ENCODE peak calls at places on chromosomes 13 and 19, in six cellular contexts. One of them, this sample, is unnamed.

GRCh38 chr19:4877753-4878490 is 10.5 kb upstream of the PLIN3 start:
- DNase-seq in H9: peak
- DNase-seq in H1: no peak
- DNase-seq in IMR-90: no peak
- DNase-seq in mesenchymal stem cell: no peak
- DNase-seq in neuronal stem cell: no peak
- DNase-seq in this sample: no peak

GRCh38 chr13:66154354-66154753 is 1075.8 kb downstream of the PCDH9 start:
- DNase-seq in H9: no peak
- DNase-seq in H1: no peak
- DNase-seq in IMR-90: no peak
- DNase-seq in mesenchymal stem cell: no peak
- DNase-seq in neuronal stem cell: no peak
- DNase-seq in this sample: no peak

GRCh38 chr13:73603646-73604045 is 530.6 kb downstream of the KLF12 start:
- DNase-seq in H9: no peak
- DNase-seq in H1: no peak
- DNase-seq in IMR-90: no peak
- DNase-seq in mesenchymal stem cell: no peak
- DNase-seq in neuronal stem cell: no peak
- DNase-seq in this sample: no peak

GRCh38 chr19:4456566-4456842 is 1.1 kb downstream of the UBXN6 start:
- DNase-seq in H9: peak
- DNase-seq in H1: no peak
- DNase-seq in IMR-90: peak
- DNase-seq in mesenchymal stem cell: peak
- DNase-seq in neuronal stem cell: no peak
- DNase-seq in this sample: peak

GRCh38 chr13:43335669-43336068 is 312.3 kb downstream of the DNAJC15 start:
- DNase-seq in H9: no peak
- DNase-seq in H1: no peak
- DNase-seq in IMR-90: no peak
- DNase-seq in mesenchymal stem cell: no peak
- DNase-seq in neuronal stem cell: no peak
- DNase-seq in this sample: no peak

GRCh38 chr19:897442-898039 is 4.3 kb downstream of the RNU6-9 start:
- DNase-seq in H9: peak
- DNase-seq in H1: no peak
- DNase-seq in IMR-90: no peak
- DNase-seq in mesenchymal stem cell: no peak
- DNase-seq in neuronal stem cell: no peak
- DNase-seq in this sample: no peak

GRCh38 chr13:111114362-111115050 is 604 bp upstream of the ARHGEF7 start:
- DNase-seq in H9: peak
- DNase-seq in H1: no peak
- DNase-seq in IMR-90: peak
- DNase-seq in mesenchymal stem cell: peak
- DNase-seq in neuronal stem cell: peak
- DNase-seq in this sample: peak

GRCh38 chr13:87671824-87672603 is 843 bp downstream of the SLITRK5 start:
- DNase-seq in H9: peak
- DNase-seq in H1: no peak
- DNase-seq in IMR-90: no peak
- DNase-seq in mesenchymal stem cell: peak
- DNase-seq in neuronal stem cell: peak
- DNase-seq in this sample: peak

GRCh38 chr13:113630296-113630695 is 27.7 kb downstream of the ATP4B start:
- DNase-seq in H9: no peak
- DNase-seq in H1: no peak
- DNase-seq in IMR-90: no peak
- DNase-seq in mesenchymal stem cell: no peak
- DNase-seq in neuronal stem cell: no peak
- DNase-seq in this sample: no peak

GRCh38 chr13:103883152-103883551 is 816.9 kb upstream of the SLC10A2 start:
- DNase-seq in H9: peak
- DNase-seq in H1: peak
- DNase-seq in IMR-90: peak
- DNase-seq in mesenchymal stem cell: peak
- DNase-seq in neuronal stem cell: peak
- DNase-seq in this sample: peak

GRCh38 chr13:33480561-33480960 is 195.0 kb upstream of the STARD13 start:
- DNase-seq in H9: no peak
- DNase-seq in H1: no peak
- DNase-seq in IMR-90: peak
- DNase-seq in mesenchymal stem cell: no peak
- DNase-seq in neuronal stem cell: no peak
- DNase-seq in this sample: no peak
- H2BK15ac ChIP-seq in H9: no peak
- H2BK15ac ChIP-seq in H1: no peak
- H2BK15ac ChIP-seq in IMR-90: no peak
- H2BK15ac ChIP-seq in mesenchymal stem cell: no peak
- H2BK15ac ChIP-seq in neuronal stem cell: no peak
- H2BK15ac ChIP-seq in this sample: no peak

GRCh38 chr19:17244618-17245534 is 843 bp downstream of the NR2F6 start:
- DNase-seq in H9: no peak
- DNase-seq in H1: no peak
- DNase-seq in IMR-90: no peak
- DNase-seq in mesenchymal stem cell: no peak
- DNase-seq in neuronal stem cell: no peak
- DNase-seq in this sample: no peak
- H2BK5ac ChIP-seq in H9: no peak
- H2BK5ac ChIP-seq in H1: peak
- H2BK5ac ChIP-seq in IMR-90: peak
- H2BK5ac ChIP-seq in mesenchymal stem cell: peak
- H2BK5ac ChIP-seq in neuronal stem cell: peak
- H2BK5ac ChIP-seq in this sample: no peak

GRCh38 chr19:39206122-39206521 is 2.1 kb upstream of the SYCN start:
- DNase-seq in H9: no peak
- DNase-seq in H1: no peak
- DNase-seq in IMR-90: no peak
- DNase-seq in mesenchymal stem cell: no peak
- DNase-seq in neuronal stem cell: no peak
- DNase-seq in this sample: no peak

GRCh38 chr19:39200818-39201145 is 3.3 kb downstream of the SYCN start:
- DNase-seq in H9: no peak
- DNase-seq in H1: no peak
- DNase-seq in IMR-90: no peak
- DNase-seq in mesenchymal stem cell: no peak
- DNase-seq in neuronal stem cell: no peak
- DNase-seq in this sample: no peak

GRCh38 chr19:39202998-39203355 is 1.1 kb downstream of the SYCN start:
- DNase-seq in H9: no peak
- DNase-seq in H1: no peak
- DNase-seq in IMR-90: no peak
- DNase-seq in mesenchymal stem cell: no peak
- DNase-seq in neuronal stem cell: no peak
- DNase-seq in this sample: no peak

GRCh38 chr19:39205449-39205764 is 1.3 kb upstream of the SYCN start:
- DNase-seq in H9: no peak
- DNase-seq in H1: no peak
- DNase-seq in IMR-90: no peak
- DNase-seq in mesenchymal stem cell: no peak
- DNase-seq in neuronal stem cell: no peak
- DNase-seq in this sample: no peak

GRCh38 chr19:39203372-39204341 is at the start of gene SYCN:
- DNase-seq in H9: peak
- DNase-seq in H1: no peak
- DNase-seq in IMR-90: no peak
- DNase-seq in mesenchymal stem cell: no peak
- DNase-seq in neuronal stem cell: no peak
- DNase-seq in this sample: no peak
- H2BK15ac ChIP-seq in H9: no peak
- H2BK15ac ChIP-seq in H1: no peak
- H2BK15ac ChIP-seq in IMR-90: no peak
- H2BK15ac ChIP-seq in mesenchymal stem cell: no peak
- H2BK15ac ChIP-seq in neuronal stem cell: peak
- H2BK15ac ChIP-seq in this sample: no peak

DNA sequence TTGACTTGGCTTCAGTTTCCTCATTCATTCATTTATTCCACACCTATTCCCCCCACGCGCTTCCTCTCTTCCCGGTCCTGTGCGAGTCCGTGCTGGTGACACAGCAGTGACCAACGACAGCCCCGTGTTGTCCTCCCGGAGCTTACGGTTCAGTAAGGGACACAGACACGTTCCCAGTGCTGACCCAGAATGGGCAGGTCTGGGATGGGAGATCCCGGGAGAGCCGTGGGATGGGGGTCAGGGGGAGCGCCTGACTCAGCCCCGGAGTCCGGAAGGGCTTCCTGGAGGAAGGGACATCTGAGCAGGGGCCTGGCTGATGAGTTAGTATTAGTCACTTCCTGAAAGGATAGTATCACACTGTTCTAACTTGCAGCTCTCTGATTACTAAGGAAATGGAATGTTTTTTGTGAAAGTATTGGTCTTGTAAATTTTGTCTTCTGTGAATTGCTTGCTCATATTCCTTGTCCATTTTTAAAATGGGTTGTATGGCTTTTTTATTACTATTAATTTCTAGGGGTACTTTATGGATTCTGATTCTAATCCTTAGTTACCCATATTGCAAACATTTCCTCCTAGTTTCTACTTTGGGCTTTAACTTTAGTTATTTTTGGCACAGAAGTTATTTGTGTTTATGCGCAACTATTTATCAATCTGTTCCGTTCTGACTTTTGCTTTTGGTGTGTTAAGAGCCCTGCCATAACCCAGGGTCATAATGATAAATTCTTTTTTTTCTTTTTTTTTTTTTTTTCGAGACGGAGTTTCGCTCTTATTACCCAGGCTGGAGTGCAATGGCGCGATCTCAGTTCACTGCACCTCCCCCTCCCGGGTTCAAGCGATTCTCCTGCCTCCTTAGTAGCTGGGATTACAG is 708 bp upstream of the ERCC1 start:
- DNase-seq in H9: peak
- DNase-seq in H1: no peak
- DNase-seq in IMR-90: peak
- DNase-seq in mesenchymal stem cell: peak
- DNase-seq in neuronal stem cell: no peak
- DNase-seq in this sample: peak
- H2BK5ac ChIP-seq in H9: no peak
- H2BK5ac ChIP-seq in H1: peak
- H2BK5ac ChIP-seq in IMR-90: peak
- H2BK5ac ChIP-seq in mesenchymal stem cell: peak
- H2BK5ac ChIP-seq in neuronal stem cell: no peak
- H2BK5ac ChIP-seq in this sample: peak

GRCh38 chr19:46823049-46823448 is 27.6 kb downstream of the AP2S1 start:
- DNase-seq in H9: no peak
- DNase-seq in H1: no peak
- DNase-seq in IMR-90: no peak
- DNase-seq in mesenchymal stem cell: no peak
- DNase-seq in neuronal stem cell: no peak
- DNase-seq in this sample: peak
- H2BK15ac ChIP-seq in H9: no peak
- H2BK15ac ChIP-seq in H1: no peak
- H2BK15ac ChIP-seq in IMR-90: no peak
- H2BK15ac ChIP-seq in mesenchymal stem cell: peak
- H2BK15ac ChIP-seq in neuronal stem cell: no peak
- H2BK15ac ChIP-seq in this sample: no peak

DNA sequence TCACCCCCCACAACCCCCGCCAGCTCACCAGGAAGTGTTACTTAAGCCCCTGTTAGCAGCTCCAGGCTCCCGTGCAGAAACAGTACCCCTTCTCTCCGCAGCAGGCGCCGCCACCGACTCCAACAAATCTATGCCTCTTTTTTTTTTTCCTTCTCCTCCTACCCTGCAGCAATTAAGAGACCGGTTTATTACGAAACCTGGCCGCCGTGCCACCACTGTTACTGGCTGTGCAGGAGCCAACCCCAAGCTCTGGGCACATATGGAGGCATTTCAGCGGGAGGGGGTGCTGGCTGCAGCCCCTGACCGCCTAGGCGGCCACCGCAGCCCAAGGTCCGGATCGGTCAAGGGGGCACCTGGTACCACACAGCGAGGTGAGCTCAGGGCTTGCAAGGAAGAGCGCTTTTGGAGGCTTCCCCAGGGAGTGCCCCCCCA is 2.4 kb downstream of the GADD45B start:
- DNase-seq in H9: no peak
- DNase-seq in H1: no peak
- DNase-seq in IMR-90: peak
- DNase-seq in mesenchymal stem cell: peak
- DNase-seq in neuronal stem cell: no peak
- DNase-seq in this sample: peak
- H2BK5ac ChIP-seq in H9: no peak
- H2BK5ac ChIP-seq in H1: no peak
- H2BK5ac ChIP-seq in IMR-90: peak
- H2BK5ac ChIP-seq in mesenchymal stem cell: peak
- H2BK5ac ChIP-seq in neuronal stem cell: no peak
- H2BK5ac ChIP-seq in this sample: peak

GRCh38 chr13:50255639-50256038 is 240.4 kb downstream of the KCNRG start:
- DNase-seq in H9: no peak
- DNase-seq in H1: no peak
- DNase-seq in IMR-90: no peak
- DNase-seq in mesenchymal stem cell: peak
- DNase-seq in neuronal stem cell: no peak
- DNase-seq in this sample: no peak
- H2BK15ac ChIP-seq in H9: no peak
- H2BK15ac ChIP-seq in H1: no peak
- H2BK15ac ChIP-seq in IMR-90: no peak
- H2BK15ac ChIP-seq in mesenchymal stem cell: no peak
- H2BK15ac ChIP-seq in neuronal stem cell: no peak
- H2BK15ac ChIP-seq in this sample: no peak

This sample was measured in mesendoderm.